ENCODE peak calls at places on chromosomes 4 and X, in four cellular contexts. P is adrenal gland, H is thoracic aorta, X is ovary. Z is an unnamed sample.

GRCh38 chr4:123790681-123791080 is 394.1 kb downstream of the SPRY1 start:
- DNase-seq in P (no peak), X (no peak), H (no peak), Z (no peak)

GRCh38 chr4:136863756-136864155 is 668.5 kb downstream of the PCDH18 start:
- DNase-seq in X (no peak), H (no peak), P (no peak), Z (no peak)

GRCh38 chr4:73431813-73432168 is 4.2 kb upstream of the AFP start:
- DNase-seq in H (no peak), P (no peak), X (no peak), Z (no peak)

GRCh38 chrX:73561791-73562190 is 1.2 kb upstream of the CHIC1 start:
- DNase-seq in H (no peak), X (no peak), P (no peak), Z (no peak)

GRCh38 chr4:113584407-113585150 is 177.0 kb downstream of the CAMK2D start:
- DNase-seq in X (no peak), H (no peak), P (no peak), Z (no peak)

GRCh38 chr4:108425988-108426387 is 194.4 kb upstream of the RPL34 start:
- DNase-seq in P (no peak), X (no peak), H (no peak), Z (no peak)

GRCh38 chrX:74383611-74384010 is 37.7 kb upstream of the SLC16A2 start:
- DNase-seq in H (no peak), P (peak; percentile 37), X (peak; percentile 42), Z (no peak)

GRCh38 chrX:12497832-12498591 is 293.2 kb upstream of the PRPS2 start:
- DNase-seq in P (no peak), X (no peak), H (no peak), Z (no peak)

GRCh38 chr4:40998680-40999358 is 215.5 kb downstream of the APBB2 start:
- DNase-seq in X (no peak), H (no peak), P (no peak), Z (no peak)

GRCh38 chr4:38610844-38611550 is 53.0 kb upstream of the KLF3 start:
- DNase-seq in X (peak; percentile 45), H (no peak), P (no peak), Z (no peak)

GRCh38 chrX:12309040-12309732 is 170.9 kb downstream of the FRMPD4 start:
- DNase-seq in X (no peak), H (no peak), P (no peak), Z (no peak)

GRCh38 chrX:69607616-69608015 is 8.3 kb upstream of the EDA start:
- DNase-seq in X (no peak), P (no peak), H (no peak), Z (no peak)

GRCh38 chr4:182144621-182145359 is 98.4 kb upstream of the TENM3 start:
- DNase-seq in P (peak; percentile 15), H (no peak), X (no peak), Z (no peak)

GRCh38 chrX:100663651-100664050 is 19.7 kb downstream of the SRPX2 start:
- DNase-seq in P (no peak), H (no peak), X (no peak), Z (no peak)

GRCh38 chrX:39736219-39737211 is 361.2 kb downstream of the BCOR start:
- DNase-seq in X (peak; percentile 77), P (peak; percentile 90), H (peak; percentile 67), Z (peak; percentile 80)

GRCh38 chr4:89434364-89434988 is 126.9 kb upstream of the GPRIN3 start:
- DNase-seq in X (no peak), P (no peak), H (no peak), Z (no peak)

GRCh38 chr4:39308576-39308975 is 57.6 kb downstream of the RFC1 start:
- DNase-seq in X (no peak), P (no peak), H (no peak), Z (no peak)

GRCh38 chr4:188986271-188986689 is 847.0 kb downstream of the TRIML1 start:
- DNase-seq in H (no peak), P (no peak), X (no peak), Z (no peak)

GRCh38 chr4:47669946-47670345 is 167.9 kb downstream of the CORIN start:
- DNase-seq in P (no peak), X (no peak), H (no peak), Z (no peak)

GRCh38 chr4:3877236-3877635 is 111.1 kb downstream of the ADRA2C start:
- DNase-seq in X (no peak), H (no peak), P (no peak), Z (no peak)

GRCh38 chr4:108829981-108830492 is 67.2 kb upstream of the ETNPPL start:
- DNase-seq in P (no peak), X (no peak), H (no peak), Z (no peak)

GRCh38 chrX:140983730-140984129 is 18.7 kb upstream of the SPANXB1 start:
- DNase-seq in P (no peak), X (no peak), H (no peak), Z (no peak)

GRCh38 chr4:74009307-74009706 is 10.8 kb upstream of the CXCL5 start:
- DNase-seq in P (no peak), H (no peak), X (no peak), Z (no peak)

GRCh38 chr4:148893095-148893494 is 450.9 kb upstream of the NR3C2 start:
- DNase-seq in H (no peak), P (no peak), X (no peak), Z (no peak)

GRCh38 chrX:69152398-69152797 is 12.9 kb downstream of the PJA1 start:
- DNase-seq in P (peak; percentile 64), H (no peak), X (peak; percentile 46), Z (no peak)

GRCh38 chrX:129115104-129115503 is 408.2 kb downstream of the SMARCA1 start:
- DNase-seq in H (no peak), X (no peak), P (no peak), Z (no peak)

GRCh38 chr4:107561481-107561880 is 158.6 kb downstream of the PAPSS1 start:
- DNase-seq in X (no peak), P (no peak), H (no peak), Z (no peak)

GRCh38 chr4:155639674-155640529 is 26.7 kb upstream of the GUCY1A1 start:
- DNase-seq in X (no peak), P (no peak), H (no peak), Z (no peak)

GRCh38 chr4:171432536-171432935 is 380.7 kb upstream of the GALNTL6 start:
- DNase-seq in H (no peak), P (no peak), X (no peak), Z (no peak)

GRCh38 chr4:143337600-143338287 is 1.1 kb downstream of the GAB1 start:
- DNase-seq in H (no peak), P (peak; percentile 55), X (peak; percentile 54), Z (peak; percentile 76)

GRCh38 chr4:185542626-185543336 is 7.5 kb upstream of the PDLIM3 start:
- DNase-seq in P (peak; percentile 63), H (no peak), X (peak; percentile 85), Z (no peak)

GRCh38 chrX:133461226-133461625 is 45.9 kb upstream of the GPC4 start:
- DNase-seq in H (no peak), X (no peak), P (no peak), Z (no peak)

GRCh38 chr4:26263165-26263564 is 57.6 kb upstream of the RBPJ start:
- DNase-seq in X (no peak), P (no peak), H (no peak), Z (no peak)

GRCh38 chrX:1164322-1165288 is 47.8 kb downstream of the CRLF2 start:
- DNase-seq in H (no peak), X (no peak), P (peak; percentile 18), Z (no peak)

DNA sequence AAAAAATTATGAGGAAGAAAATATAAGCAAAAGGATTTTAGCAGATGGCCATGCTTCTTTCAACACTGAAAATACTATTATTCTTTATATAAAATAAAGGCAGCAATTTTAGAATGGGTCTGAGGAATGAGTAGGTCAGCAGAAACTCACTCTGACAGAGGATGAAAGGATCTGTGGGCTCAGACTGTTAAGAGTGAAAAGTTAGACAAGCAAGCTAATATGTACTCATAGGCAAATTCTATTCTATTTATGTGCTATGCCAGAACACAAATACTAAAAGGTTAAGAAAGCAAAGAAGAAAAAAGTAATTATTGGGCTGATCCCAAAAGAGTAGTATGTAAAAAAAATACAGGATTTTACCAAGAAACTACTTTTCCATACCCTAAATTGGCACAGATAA is 13.9 kb downstream of the LCORL start:
- DNase-seq in H (no peak), X (no peak), P (no peak), Z (no peak)
- H3K36me3 ChIP-seq in H (no peaks in the 10 kb centered on the region), X (no peaks in the 10 kb centered on the region), P (no peaks in the 10 kb centered on the region), Z (no peaks in the 10 kb centered on the region)

GRCh38 chr4:114649908-114650307 is 51.3 kb downstream of the UGT8 start:
- DNase-seq in P (no peak), H (no peak), X (no peak), Z (no peak)

GRCh38 chr4:114658776-114659175 is 60.2 kb downstream of the UGT8 start:
- DNase-seq in X (no peak), P (no peak), H (no peak), Z (no peak)

GRCh38 chr4:114654607-114655006 is 56.0 kb downstream of the UGT8 start:
- DNase-seq in P (no peak), X (no peak), H (no peak), Z (no peak)

GRCh38 chr4:114658179-114658578 is 59.6 kb downstream of the UGT8 start:
- DNase-seq in P (no peak), H (no peak), X (no peak), Z (no peak)

GRCh38 chr4:114653675-114654074 is 55.1 kb downstream of the UGT8 start:
- DNase-seq in P (no peak), H (no peak), X (no peak), Z (no peak)
- H3K4me1 ChIP-seq in P (no peaks in the 10 kb centered on the region), H (no peaks in the 10 kb centered on the region), X (no peaks in the 10 kb centered on the region), Z (no peaks in the 10 kb centered on the region)

GRCh38 chrX:17027931-17028330 is 81.5 kb downstream of the REPS2 start:
- DNase-seq in H (no peak), X (no peak), P (no peak), Z (no peak)
- H3K4me3 ChIP-seq in H (no peak overlapping the region), X (no peak overlapping the region), P (no peak overlapping the region), Z (no peak overlapping the region)

GRCh38 chr4:153560918-153561317 is 94.8 kb downstream of the TMEM131L start:
- DNase-seq in P (no peak), X (no peak), H (no peak), Z (no peak)
- H3K36me3 ChIP-seq in P (no peaks in the 10 kb centered on the region), X (no peaks in the 10 kb centered on the region), H (no peaks in the 10 kb centered on the region), Z (no peaks in the 10 kb centered on the region)

GRCh38 chr4:77012726-77013125 is 63.1 kb downstream of the CCNI start:
- DNase-seq in P (no peak), H (no peak), X (peak; percentile 43), Z (no peak)

GRCh38 chr4:77007358-77008230 is 58.0 kb downstream of the SEPTIN11 start:
- DNase-seq in X (no peak), H (no peak), P (no peak), Z (no peak)

GRCh38 chr4:77006753-77007355 is 57.3 kb downstream of the SEPTIN11 start:
- DNase-seq in H (no peak), P (no peak), X (no peak), Z (no peak)

GRCh38 chr4:77010841-77011354 is 61.3 kb downstream of the SEPTIN11 start:
- DNase-seq in X (no peak), P (no peak), H (no peak), Z (no peak)

GRCh38 chr4:77009511-77010120 is 60.1 kb downstream of the SEPTIN11 start:
- DNase-seq in P (no peak), X (no peak), H (no peak), Z (no peak)
- H3K4me1 ChIP-seq in P (peaks cover 15% of the 10 kb centered on the region), X (peaks cover 8% of the 10 kb centered on the region), H (peaks cover 61% of the 10 kb centered on the region), Z (peaks cover 13% of the 10 kb centered on the region)